ENCODE peak calls at places on chromosomes 4 and X, in five cellular contexts. One of them, this sample, is unnamed.

GRCh38 chr4:166277851-166278250 is 404.8 kb downstream of the TLL1 start:
- DNase-seq in activated T-cell treated with anti-CD3 and anti-CD28 coated beads, Interleukin-2, amount 50 U/mL, for 72 hours: no peak
- DNase-seq in activated T-helper 1 cell treated with anti-CD3 and anti-CD28 coated beads, Interleukin-2, amount 50 U/mL, for 16 hours: no peak
- DNase-seq in cardiac fibroblast: no peak
- DNase-seq in GM18507: no peak
- DNase-seq in this sample: no peak

GRCh38 chrX:56600141-56600540 is 36.7 kb downstream of the UBQLN2 start:
- DNase-seq in activated T-helper 1 cell treated with anti-CD3 and anti-CD28 coated beads, Interleukin-2, amount 50 U/mL, for 16 hours: no peak
- DNase-seq in cardiac fibroblast: peak; percentile 9
- DNase-seq in GM18507: no peak
- DNase-seq in activated T-cell treated with anti-CD3 and anti-CD28 coated beads, Interleukin-2, amount 50 U/mL, for 72 hours: no peak
- DNase-seq in this sample: no peak

GRCh38 chr4:181944527-181944926 is 298.7 kb upstream of the TENM3 start:
- DNase-seq in activated T-cell treated with anti-CD3 and anti-CD28 coated beads, Interleukin-2, amount 50 U/mL, for 72 hours: no peak
- DNase-seq in GM18507: no peak
- DNase-seq in cardiac fibroblast: no peak
- DNase-seq in activated T-helper 1 cell treated with anti-CD3 and anti-CD28 coated beads, Interleukin-2, amount 50 U/mL, for 16 hours: no peak
- DNase-seq in this sample: no peak

GRCh38 chrX:65480960-65481359 is 53.6 kb downstream of the LAS1L start:
- DNase-seq in activated T-cell treated with anti-CD3 and anti-CD28 coated beads, Interleukin-2, amount 50 U/mL, for 72 hours: no peak
- DNase-seq in GM18507: no peak
- DNase-seq in activated T-helper 1 cell treated with anti-CD3 and anti-CD28 coated beads, Interleukin-2, amount 50 U/mL, for 16 hours: no peak
- DNase-seq in cardiac fibroblast: no peak
- DNase-seq in this sample: no peak

GRCh38 chr4:147599764-147600163 is 17.4 kb upstream of the TMEM184C start:
- DNase-seq in cardiac fibroblast: peak; percentile 51
- DNase-seq in activated T-cell treated with anti-CD3 and anti-CD28 coated beads, Interleukin-2, amount 50 U/mL, for 72 hours: no peak
- DNase-seq in GM18507: no peak
- DNase-seq in activated T-helper 1 cell treated with anti-CD3 and anti-CD28 coated beads, Interleukin-2, amount 50 U/mL, for 16 hours: no peak
- DNase-seq in this sample: no peak

GRCh38 chr4:105970371-105970770 is 75.1 kb downstream of the NPNT start:
- DNase-seq in GM18507: no peak
- DNase-seq in cardiac fibroblast: no peak
- DNase-seq in activated T-helper 1 cell treated with anti-CD3 and anti-CD28 coated beads, Interleukin-2, amount 50 U/mL, for 16 hours: no peak
- DNase-seq in activated T-cell treated with anti-CD3 and anti-CD28 coated beads, Interleukin-2, amount 50 U/mL, for 72 hours: no peak
- DNase-seq in this sample: no peak

GRCh38 chrX:120145295-120145925 is 13.0 kb upstream of the RHOXF2 start:
- DNase-seq in cardiac fibroblast: no peak
- DNase-seq in activated T-cell treated with anti-CD3 and anti-CD28 coated beads, Interleukin-2, amount 50 U/mL, for 72 hours: no peak
- DNase-seq in GM18507: no peak
- DNase-seq in activated T-helper 1 cell treated with anti-CD3 and anti-CD28 coated beads, Interleukin-2, amount 50 U/mL, for 16 hours: no peak
- DNase-seq in this sample: no peak

GRCh38 chr4:54737421-54737820 is 79.7 kb downstream of the KIT start:
- DNase-seq in activated T-cell treated with anti-CD3 and anti-CD28 coated beads, Interleukin-2, amount 50 U/mL, for 72 hours: no peak
- DNase-seq in GM18507: no peak
- DNase-seq in cardiac fibroblast: no peak
- DNase-seq in activated T-helper 1 cell treated with anti-CD3 and anti-CD28 coated beads, Interleukin-2, amount 50 U/mL, for 16 hours: no peak
- DNase-seq in this sample: no peak

GRCh38 chr4:188008377-188008776 is 12.8 kb downstream of the ZFP42 start:
- DNase-seq in activated T-helper 1 cell treated with anti-CD3 and anti-CD28 coated beads, Interleukin-2, amount 50 U/mL, for 16 hours: no peak
- DNase-seq in cardiac fibroblast: peak; percentile 83
- DNase-seq in GM18507: no peak
- DNase-seq in activated T-cell treated with anti-CD3 and anti-CD28 coated beads, Interleukin-2, amount 50 U/mL, for 72 hours: no peak
- DNase-seq in this sample: no peak

GRCh38 chr4:102344520-102344954 is 745 bp downstream of the SLC39A8 start:
- DNase-seq in GM18507: peak; percentile 38
- DNase-seq in cardiac fibroblast: no peak
- DNase-seq in activated T-helper 1 cell treated with anti-CD3 and anti-CD28 coated beads, Interleukin-2, amount 50 U/mL, for 16 hours: peak; percentile 61
- DNase-seq in activated T-cell treated with anti-CD3 and anti-CD28 coated beads, Interleukin-2, amount 50 U/mL, for 72 hours: peak; percentile 83
- DNase-seq in this sample: peak; percentile 60

GRCh38 chrX:123626962-123627361 is 105.9 kb downstream of the THOC2 start:
- DNase-seq in activated T-cell treated with anti-CD3 and anti-CD28 coated beads, Interleukin-2, amount 50 U/mL, for 72 hours: no peak
- DNase-seq in activated T-helper 1 cell treated with anti-CD3 and anti-CD28 coated beads, Interleukin-2, amount 50 U/mL, for 16 hours: no peak
- DNase-seq in cardiac fibroblast: no peak
- DNase-seq in GM18507: no peak
- DNase-seq in this sample: no peak

GRCh38 chr4:5810770-5811430 is 82.0 kb downstream of the CRMP1 start:
- DNase-seq in cardiac fibroblast: no peak
- DNase-seq in activated T-helper 1 cell treated with anti-CD3 and anti-CD28 coated beads, Interleukin-2, amount 50 U/mL, for 16 hours: no peak
- DNase-seq in GM18507: no peak
- DNase-seq in activated T-cell treated with anti-CD3 and anti-CD28 coated beads, Interleukin-2, amount 50 U/mL, for 72 hours: no peak
- DNase-seq in this sample: no peak

GRCh38 chr4:84578540-84579409 is 4.2 kb upstream of the CDS1 start:
- DNase-seq in activated T-helper 1 cell treated with anti-CD3 and anti-CD28 coated beads, Interleukin-2, amount 50 U/mL, for 16 hours: no peak
- DNase-seq in cardiac fibroblast: peak; percentile 79
- DNase-seq in activated T-cell treated with anti-CD3 and anti-CD28 coated beads, Interleukin-2, amount 50 U/mL, for 72 hours: peak; percentile 4
- DNase-seq in GM18507: no peak
- DNase-seq in this sample: peak; percentile 38

GRCh38 chrX:110321670-110322069 is 3.8 kb upstream of the AMMECR1 start:
- DNase-seq in GM18507: no peak
- DNase-seq in activated T-cell treated with anti-CD3 and anti-CD28 coated beads, Interleukin-2, amount 50 U/mL, for 72 hours: no peak
- DNase-seq in activated T-helper 1 cell treated with anti-CD3 and anti-CD28 coated beads, Interleukin-2, amount 50 U/mL, for 16 hours: no peak
- DNase-seq in cardiac fibroblast: no peak
- DNase-seq in this sample: no peak

GRCh38 chrX:149504226-149504914 is 736 bp downstream of the IDS start:
- DNase-seq in activated T-cell treated with anti-CD3 and anti-CD28 coated beads, Interleukin-2, amount 50 U/mL, for 72 hours: peak; percentile 75
- DNase-seq in activated T-helper 1 cell treated with anti-CD3 and anti-CD28 coated beads, Interleukin-2, amount 50 U/mL, for 16 hours: peak; percentile 35
- DNase-seq in cardiac fibroblast: no peak
- DNase-seq in GM18507: no peak
- DNase-seq in this sample: peak; percentile 19

GRCh38 chr4:54484361-54484760 is 173.4 kb upstream of the KIT start:
- DNase-seq in GM18507: no peak
- DNase-seq in activated T-helper 1 cell treated with anti-CD3 and anti-CD28 coated beads, Interleukin-2, amount 50 U/mL, for 16 hours: no peak
- DNase-seq in activated T-cell treated with anti-CD3 and anti-CD28 coated beads, Interleukin-2, amount 50 U/mL, for 72 hours: no peak
- DNase-seq in cardiac fibroblast: no peak
- DNase-seq in this sample: no peak

GRCh38 chrX:103376118-103376978 is at the start of gene BEX3:
- DNase-seq in activated T-cell treated with anti-CD3 and anti-CD28 coated beads, Interleukin-2, amount 50 U/mL, for 72 hours: peak; percentile 42
- DNase-seq in GM18507: no peak
- DNase-seq in cardiac fibroblast: peak; percentile 77
- DNase-seq in activated T-helper 1 cell treated with anti-CD3 and anti-CD28 coated beads, Interleukin-2, amount 50 U/mL, for 16 hours: no peak
- DNase-seq in this sample: peak; percentile 57

GRCh38 chrX:16594490-16594889 is 55.5 kb upstream of the S100G start:
- DNase-seq in activated T-helper 1 cell treated with anti-CD3 and anti-CD28 coated beads, Interleukin-2, amount 50 U/mL, for 16 hours: no peak
- DNase-seq in GM18507: no peak
- DNase-seq in cardiac fibroblast: no peak
- DNase-seq in activated T-cell treated with anti-CD3 and anti-CD28 coated beads, Interleukin-2, amount 50 U/mL, for 72 hours: no peak
- DNase-seq in this sample: no peak

GRCh38 chr4:101791189-101791572 is 651 bp downstream of the BANK1 start:
- DNase-seq in activated T-helper 1 cell treated with anti-CD3 and anti-CD28 coated beads, Interleukin-2, amount 50 U/mL, for 16 hours: no peak
- DNase-seq in GM18507: no peak
- DNase-seq in cardiac fibroblast: no peak
- DNase-seq in activated T-cell treated with anti-CD3 and anti-CD28 coated beads, Interleukin-2, amount 50 U/mL, for 72 hours: no peak
- DNase-seq in this sample: no peak